ENCODE peak calls at places on chromosomes 3 and 15, in seven cellular contexts. Y is psoas muscle, G is IMR-90, X is neural progenitor cell, C is transverse colon, I is left ventricle myocardium inferior, J is breast epithelium. D is an unnamed sample.

GRCh38 chr3:81161851-81162250 is 599.6 kb downstream of the GBE1 start:
- DNase-seq in Y (no peak), G (no peak), X (no peak), C (no peak), I (no peak), J (no peak), D (no peak)

GRCh38 chr3:127721536-127721935 is 48.8 kb downstream of the ABTB1 start:
- DNase-seq in Y (no peak), G (no peak), X (no peak), C (no peak), I (no peak), J (no peak), D (no peak)

GRCh38 chr3:170220871-170221270 is 1.4 kb upstream of the PRKCI start:
- DNase-seq in Y (no peak), G (peak; percentile 75), X (no peak), C (no peak), I (no peak), J (no peak), D (no peak)

GRCh38 chr15:31034152-31034551 is 42.7 kb upstream of the MTMR10 start:
- DNase-seq in Y (no peak), G (peak; percentile 48), X (no peak), C (no peak), I (no peak), J (no peak), D (no peak)

GRCh38 chr3:174737966-174738365 is 121.2 kb upstream of the NAALADL2 start:
- DNase-seq in Y (no peak), G (no peak), X (no peak), C (no peak), I (no peak), J (no peak), D (no peak)

GRCh38 chr3:52501046-52501445 is 5.9 kb downstream of the STAB1 start:
- DNase-seq in Y (no peak), G (no peak), X (no peak), C (no peak), I (no peak), J (no peak), D (no peak)

GRCh38 chr15:81619002-81619401 is 245.0 kb upstream of the TMC3 start:
- DNase-seq in Y (no peak), G (no peak), X (no peak), C (no peak), I (no peak), J (no peak), D (no peak)

GRCh38 chr3:51722362-51722761 is 15.5 kb downstream of the GRM2 start:
- DNase-seq in Y (no peak), G (no peak), X (no peak), C (no peak), I (no peak), J (no peak), D (no peak)

GRCh38 chr15:67307156-67307555 is 52.6 kb downstream of the IQCH start:
- DNase-seq in Y (no peak), G (peak; percentile 63), X (no peak), C (no peak), I (no peak), J (no peak), D (no peak)

GRCh38 chr3:143081365-143081764 is 38.2 kb upstream of the CHST2 start:
- DNase-seq in Y (no peak), G (no peak), X (no peak), C (no peak), I (no peak), J (no peak), D (no peak)

GRCh38 chr3:32276279-32276841 is 37.9 kb downstream of the CMTM8 start:
- DNase-seq in Y (no peak), G (peak; percentile 8), X (no peak), C (no peak), I (no peak), J (no peak), D (no peak)

GRCh38 chr3:2920103-2920502 is 190.1 kb downstream of the IL5RA start:
- DNase-seq in Y (no peak), G (no peak), X (no peak), C (no peak), I (no peak), J (no peak), D (no peak)

GRCh38 chr15:59976480-59976879 is 27.6 kb upstream of the FOXB1 start:
- DNase-seq in Y (no peak), G (no peak), X (no peak), C (no peak), I (no peak), J (no peak), D (no peak)

GRCh38 chr15:52663895-52664294 is 15.3 kb downstream of the ATOSA start:
- DNase-seq in Y (no peak), G (no peak), X (no peak), C (no peak), I (no peak), J (no peak), D (no peak)

GRCh38 chr3:9786825-9787654 is 5.2 kb downstream of the TADA3 start:
- DNase-seq in Y (no peak), G (no peak), X (no peak), C (no peak), I (no peak), J (no peak), D (no peak)

GRCh38 chr3:15952543-15953175 is 154.9 kb upstream of the ANKRD28 start:
- DNase-seq in Y (no peak), G (peak; percentile 56), X (no peak), C (no peak), I (no peak), J (no peak), D (no peak)

GRCh38 chr3:46986055-46986730 is 6.7 kb downstream of the NBEAL2 start:
- DNase-seq in Y (no peak), G (no peak), X (no peak), C (peak; percentile 39), I (no peak), J (no peak), D (no peak)

GRCh38 chr3:126746395-126747177 is 42.5 kb downstream of the CHCHD6 start:
- DNase-seq in Y (no peak), G (peak; percentile 74), X (no peak), C (no peak), I (peak; percentile 61), J (no peak), D (no peak)

GRCh38 chr3:17179381-17180205 is 294.8 kb downstream of the PLCL2 start:
- DNase-seq in Y (no peak), G (peak; percentile 13), X (no peak), C (no peak), I (no peak), J (no peak), D (no peak)

GRCh38 chr15:100692259-100692658 is 89.9 kb downstream of the ASB7 start:
- DNase-seq in Y (no peak), G (peak; percentile 54), X (no peak), C (no peak), I (no peak), J (no peak), D (no peak)

GRCh38 chr3:127886276-127886862 is 28.7 kb upstream of the KBTBD12 start:
- DNase-seq in Y (no peak), G (no peak), X (no peak), C (no peak), I (no peak), J (no peak), D (no peak)

GRCh38 chr3:46947981-46948791 is 28.4 kb downstream of the CCDC12 start:
- DNase-seq in Y (peak; percentile 82), G (peak; percentile 52), X (no peak), C (peak; percentile 86), I (peak; percentile 51), J (no peak), D (no peak)

GRCh38 chr15:31216210-31216911 is 110.3 kb upstream of the KLF13 start:
- DNase-seq in Y (peak; percentile 96), G (no peak), X (peak; percentile 80), C (peak; percentile 96), I (peak; percentile 95), J (peak; percentile 81), D (peak; percentile 52)

GRCh38 chr3:30657914-30658313 is 51.5 kb downstream of the TGFBR2 start:
- DNase-seq in Y (no peak), G (peak; percentile 23), X (no peak), C (no peak), I (no peak), J (no peak), D (no peak)

GRCh38 chr15:77032052-77032646 is 37.2 kb downstream of the PSTPIP1 start:
- DNase-seq in Y (peak; percentile 49), G (no peak), X (no peak), C (peak; percentile 7), I (no peak), J (peak; percentile 36), D (no peak)

GRCh38 chr3:105173972-105174371 is 192.7 kb upstream of the ALCAM start:
- DNase-seq in Y (no peak), G (no peak), X (no peak), C (no peak), I (no peak), J (no peak), D (no peak)

GRCh38 chr3:33826688-33827087 is 28.3 kb downstream of the PDCD6IP start:
- DNase-seq in Y (no peak), G (peak; percentile 75), X (no peak), C (no peak), I (no peak), J (no peak), D (no peak)
- H3K36me3 ChIP-seq in Y (peaks cover 2% of the 10 kb centered on the region), G (peaks cover 27% of the 10 kb centered on the region), X (peaks cover 7% of the 10 kb centered on the region), C (peaks cover 50% of the 10 kb centered on the region), I (peaks cover 88% of the 10 kb centered on the region), J (no peaks in the 10 kb centered on the region), D (peaks cover 15% of the 10 kb centered on the region)

GRCh38 chr3:188469228-188469885 is 315.4 kb downstream of the LPP start:
- DNase-seq in Y (no peak), G (no peak), X (no peak), C (no peak), I (no peak), J (no peak), D (no peak)
- H3K27ac ChIP-seq in Y (peak overlapping the region; percentile 48), G (no peak overlapping the region), X (no peak overlapping the region), C (peak overlapping the region; percentile 37), I (peak overlapping the region; percentile 29), J (no peak overlapping the region), D (peak overlapping the region; percentile 43)

GRCh38 chr3:53570709-53571108 is 76.3 kb downstream of the CACNA1D start:
- DNase-seq in Y (no peak), G (peak; percentile 1), X (no peak), C (no peak), I (no peak), J (no peak), D (no peak)

GRCh38 chr3:53566450-53567145 is 72.2 kb downstream of the CACNA1D start:
- DNase-seq in Y (no peak), G (no peak), X (peak; percentile 74), C (no peak), I (no peak), J (no peak), D (no peak)

GRCh38 chr3:53570086-53570485 is 75.7 kb downstream of the CACNA1D start:
- DNase-seq in Y (no peak), G (no peak), X (peak; percentile 44), C (no peak), I (no peak), J (no peak), D (no peak)

GRCh38 chr3:53571264-53571663 is 76.9 kb downstream of the CACNA1D start:
- DNase-seq in Y (no peak), G (no peak), X (no peak), C (no peak), I (no peak), J (no peak), D (no peak)
- H3K27me3 ChIP-seq in Y (no peaks in the 10 kb centered on the region), G (no peaks in the 10 kb centered on the region), X (no peaks in the 10 kb centered on the region), C (no peaks in the 10 kb centered on the region), I (peaks cover 37% of the 10 kb centered on the region), J (no peaks in the 10 kb centered on the region), D (no peaks in the 10 kb centered on the region)

DNA sequence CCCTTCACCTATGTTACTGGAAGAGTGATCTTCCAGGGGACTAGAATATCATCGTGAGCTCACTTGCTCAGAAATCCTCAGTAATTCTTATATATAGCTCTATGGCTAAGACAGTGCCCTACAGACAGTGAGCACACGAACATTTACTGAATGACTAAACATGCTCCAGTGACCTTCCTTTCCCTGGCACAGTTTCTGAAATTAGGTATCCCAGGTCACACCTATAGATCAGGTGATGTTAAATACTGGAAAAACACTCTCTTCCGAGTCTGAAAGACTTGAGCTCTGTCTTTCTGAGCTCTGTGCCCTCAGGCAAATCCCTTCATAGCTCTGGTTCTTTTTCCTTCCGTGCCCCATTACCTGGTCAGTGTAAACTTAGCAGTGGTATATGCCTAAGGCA is 239.4 kb upstream of the LRIG1 start:
- DNase-seq in Y (no peak), G (no peak), X (no peak), C (no peak), I (no peak), J (no peak), D (no peak)
- H3K36me3 ChIP-seq in Y (no peaks in the 10 kb centered on the region), G (no peaks in the 10 kb centered on the region), X (no peaks in the 10 kb centered on the region), C (no peaks in the 10 kb centered on the region), I (no peaks in the 10 kb centered on the region), J (no peaks in the 10 kb centered on the region), D (no peaks in the 10 kb centered on the region)